ENCODE peak calls at places on chromosomes 7 and 10, in nine cellular contexts. One of them, this sample, is unnamed.

GRCh38 chr10:4501306-4501705 is 324.7 kb upstream of the AKR1E2 start:
- DNase-seq in heart left ventricle: no peak
- DNase-seq in transverse colon: no peak
- DNase-seq in A549: peak; percentile 41
- DNase-seq in aorta: no peak
- DNase-seq in HCT116: no peak
- DNase-seq in IMR-90: peak; percentile 32
- DNase-seq in SJSA1: no peak
- DNase-seq in upper lobe of right lung: no peak
- DNase-seq in this sample: no peak

GRCh38 chr7:41691286-41691966 is 11.5 kb downstream of the INHBA start:
- DNase-seq in IMR-90: peak; percentile 32
- DNase-seq in HCT116: no peak
- DNase-seq in aorta: no peak
- DNase-seq in SJSA1: no peak
- DNase-seq in upper lobe of right lung: no peak
- DNase-seq in transverse colon: no peak
- DNase-seq in A549: no peak
- DNase-seq in heart left ventricle: no peak
- DNase-seq in this sample: no peak

GRCh38 chr7:107712025-107712424 is 31.9 kb upstream of the CBLL1 start:
- DNase-seq in heart left ventricle: no peak
- DNase-seq in IMR-90: no peak
- DNase-seq in aorta: no peak
- DNase-seq in upper lobe of right lung: no peak
- DNase-seq in HCT116: no peak
- DNase-seq in transverse colon: no peak
- DNase-seq in SJSA1: no peak
- DNase-seq in A549: no peak
- DNase-seq in this sample: no peak

GRCh38 chr7:50226669-50227068 is 77.8 kb upstream of the IKZF1 start:
- DNase-seq in HCT116: no peak
- DNase-seq in transverse colon: no peak
- DNase-seq in A549: no peak
- DNase-seq in IMR-90: no peak
- DNase-seq in heart left ventricle: no peak
- DNase-seq in aorta: no peak
- DNase-seq in upper lobe of right lung: no peak
- DNase-seq in SJSA1: no peak
- DNase-seq in this sample: no peak

GRCh38 chr10:52314007-52314821 is at the start of gene DKK1:
- DNase-seq in heart left ventricle: peak; percentile 33
- DNase-seq in A549: peak; percentile 95
- DNase-seq in transverse colon: peak; percentile 77
- DNase-seq in IMR-90: peak; percentile 76
- DNase-seq in SJSA1: peak; percentile 91
- DNase-seq in upper lobe of right lung: peak; percentile 78
- DNase-seq in HCT116: peak; percentile 86
- DNase-seq in aorta: peak; percentile 60
- DNase-seq in this sample: peak; percentile 67

GRCh38 chr10:104336829-104337526 is 1.3 kb downstream of the ITPRIP start:
- DNase-seq in IMR-90: peak; percentile 80
- DNase-seq in transverse colon: no peak
- DNase-seq in SJSA1: peak; percentile 66
- DNase-seq in A549: no peak
- DNase-seq in HCT116: no peak
- DNase-seq in heart left ventricle: peak; percentile 14
- DNase-seq in upper lobe of right lung: no peak
- DNase-seq in aorta: no peak
- DNase-seq in this sample: no peak

GRCh38 chr7:87216701-87217508 is 2.6 kb downstream of the TMEM243 start:
- DNase-seq in HCT116: no peak
- DNase-seq in IMR-90: no peak
- DNase-seq in SJSA1: no peak
- DNase-seq in transverse colon: peak; percentile 42
- DNase-seq in A549: no peak
- DNase-seq in heart left ventricle: no peak
- DNase-seq in upper lobe of right lung: no peak
- DNase-seq in aorta: no peak
- DNase-seq in this sample: no peak

GRCh38 chr7:45648671-45648995 is 74.5 kb downstream of the ADCY1 start:
- DNase-seq in HCT116: no peak
- DNase-seq in SJSA1: no peak
- DNase-seq in heart left ventricle: no peak
- DNase-seq in IMR-90: no peak
- DNase-seq in aorta: no peak
- DNase-seq in upper lobe of right lung: no peak
- DNase-seq in transverse colon: no peak
- DNase-seq in A549: no peak
- DNase-seq in this sample: no peak

GRCh38 chr7:85840532-85840931 is 653.7 kb upstream of the SEMA3D start:
- DNase-seq in HCT116: no peak
- DNase-seq in A549: no peak
- DNase-seq in IMR-90: peak; percentile 13
- DNase-seq in aorta: no peak
- DNase-seq in heart left ventricle: no peak
- DNase-seq in SJSA1: no peak
- DNase-seq in upper lobe of right lung: no peak
- DNase-seq in transverse colon: no peak
- DNase-seq in this sample: no peak

GRCh38 chr7:329691-330281 is 39.8 kb downstream of the FOXL3 start:
- DNase-seq in IMR-90: no peak
- DNase-seq in HCT116: no peak
- DNase-seq in upper lobe of right lung: no peak
- DNase-seq in heart left ventricle: no peak
- DNase-seq in A549: no peak
- DNase-seq in transverse colon: peak; percentile 85
- DNase-seq in SJSA1: no peak
- DNase-seq in aorta: no peak
- DNase-seq in this sample: peak; percentile 38

GRCh38 chr7:30656611-30657010 is 25.6 kb downstream of the CRHR2 start:
- DNase-seq in transverse colon: no peak
- DNase-seq in IMR-90: no peak
- DNase-seq in HCT116: no peak
- DNase-seq in heart left ventricle: no peak
- DNase-seq in SJSA1: no peak
- DNase-seq in A549: no peak
- DNase-seq in upper lobe of right lung: peak; percentile 37
- DNase-seq in aorta: no peak
- DNase-seq in this sample: peak; percentile 32

GRCh38 chr7:151740180-151740845 is 136.6 kb downstream of the PRKAG2 start:
- DNase-seq in IMR-90: peak; percentile 48
- DNase-seq in upper lobe of right lung: no peak
- DNase-seq in HCT116: no peak
- DNase-seq in A549: no peak
- DNase-seq in transverse colon: no peak
- DNase-seq in heart left ventricle: no peak
- DNase-seq in aorta: peak; percentile 43
- DNase-seq in SJSA1: no peak
- DNase-seq in this sample: peak; percentile 51
- H3K27ac ChIP-seq in IMR-90: no peak overlapping the region
- H3K27ac ChIP-seq in upper lobe of right lung: no peak overlapping the region
- H3K27ac ChIP-seq in HCT116: no peak overlapping the region
- H3K27ac ChIP-seq in A549: peak overlapping the region; percentile 70
- H3K27ac ChIP-seq in transverse colon: no peak overlapping the region
- H3K27ac ChIP-seq in heart left ventricle: no peak overlapping the region
- H3K27ac ChIP-seq in aorta: no peak overlapping the region
- H3K27ac ChIP-seq in SJSA1: peak overlapping the region; percentile 13
- H3K27ac ChIP-seq in this sample: no peak overlapping the region

DNA sequence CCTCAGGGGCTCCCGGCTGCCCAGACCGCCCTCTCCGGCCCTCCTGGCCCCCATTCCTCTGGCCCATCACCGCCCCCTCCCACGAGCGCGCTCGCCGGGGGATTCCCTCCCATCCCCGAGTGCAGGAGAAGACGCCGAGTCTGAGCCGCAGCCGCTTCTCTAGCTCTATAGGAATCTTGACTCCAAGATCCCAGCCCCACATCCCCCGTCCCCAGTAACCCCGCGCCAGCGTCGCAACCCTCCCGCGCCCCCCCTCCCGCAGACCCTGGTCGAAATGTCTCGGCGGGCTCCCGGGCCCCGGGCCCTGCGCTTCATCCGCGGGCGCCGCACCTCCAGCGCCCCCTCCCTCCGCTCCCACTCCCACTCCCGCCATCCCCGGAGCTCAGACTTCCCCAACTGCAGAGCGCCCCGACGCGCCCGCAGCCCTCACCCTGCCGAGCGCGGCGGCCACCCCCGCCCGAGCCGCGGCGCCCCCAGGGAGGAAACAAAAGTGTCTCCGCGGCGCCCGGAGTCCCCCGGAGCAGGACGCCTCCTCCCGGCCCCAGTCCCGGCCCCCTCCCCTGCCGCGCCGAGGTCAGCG is 517 bp downstream of the ELMO1 start:
- DNase-seq in A549: no peak
- DNase-seq in transverse colon: peak; percentile 17
- DNase-seq in heart left ventricle: peak; percentile 51
- DNase-seq in HCT116: no peak
- DNase-seq in aorta: no peak
- DNase-seq in SJSA1: no peak
- DNase-seq in upper lobe of right lung: no peak
- DNase-seq in IMR-90: no peak
- DNase-seq in this sample: peak; percentile 79
- H3K27ac ChIP-seq in A549: peak overlapping the region; percentile 87
- H3K27ac ChIP-seq in transverse colon: peak overlapping the region; percentile 87
- H3K27ac ChIP-seq in heart left ventricle: peak overlapping the region; percentile 90
- H3K27ac ChIP-seq in HCT116: no peak overlapping the region
- H3K27ac ChIP-seq in aorta: no peak overlapping the region
- H3K27ac ChIP-seq in SJSA1: no peak overlapping the region
- H3K27ac ChIP-seq in upper lobe of right lung: peak overlapping the region; percentile 96
- H3K27ac ChIP-seq in IMR-90: no peak overlapping the region
- H3K27ac ChIP-seq in this sample: peak overlapping the region; percentile 60

GRCh38 chr10:58853668-58854067 is 322.8 kb upstream of the PHYHIPL start:
- DNase-seq in HCT116: no peak
- DNase-seq in SJSA1: no peak
- DNase-seq in A549: no peak
- DNase-seq in IMR-90: no peak
- DNase-seq in heart left ventricle: no peak
- DNase-seq in upper lobe of right lung: no peak
- DNase-seq in aorta: no peak
- DNase-seq in transverse colon: no peak
- DNase-seq in this sample: no peak

GRCh38 chr10:58857251-58857650 is 319.2 kb upstream of the PHYHIPL start:
- DNase-seq in transverse colon: no peak
- DNase-seq in aorta: no peak
- DNase-seq in HCT116: no peak
- DNase-seq in heart left ventricle: no peak
- DNase-seq in SJSA1: no peak
- DNase-seq in IMR-90: no peak
- DNase-seq in A549: peak; percentile 27
- DNase-seq in upper lobe of right lung: no peak
- DNase-seq in this sample: no peak

GRCh38 chr10:58856508-58857240 is 319.8 kb upstream of the PHYHIPL start:
- DNase-seq in SJSA1: peak; percentile 93
- DNase-seq in upper lobe of right lung: no peak
- DNase-seq in transverse colon: no peak
- DNase-seq in aorta: peak; percentile 58
- DNase-seq in IMR-90: peak; percentile 96
- DNase-seq in heart left ventricle: peak; percentile 29
- DNase-seq in HCT116: peak; percentile 24
- DNase-seq in A549: peak; percentile 94
- DNase-seq in this sample: no peak

GRCh38 chr10:58851606-58852005 is 324.8 kb upstream of the PHYHIPL start:
- DNase-seq in aorta: no peak
- DNase-seq in upper lobe of right lung: no peak
- DNase-seq in IMR-90: peak; percentile 19
- DNase-seq in HCT116: no peak
- DNase-seq in A549: no peak
- DNase-seq in transverse colon: no peak
- DNase-seq in SJSA1: peak; percentile 31
- DNase-seq in heart left ventricle: no peak
- DNase-seq in this sample: no peak

GRCh38 chr10:58854811-58855210 is 321.6 kb upstream of the PHYHIPL start:
- DNase-seq in transverse colon: no peak
- DNase-seq in IMR-90: no peak
- DNase-seq in SJSA1: no peak
- DNase-seq in heart left ventricle: no peak
- DNase-seq in aorta: no peak
- DNase-seq in HCT116: no peak
- DNase-seq in upper lobe of right lung: no peak
- DNase-seq in A549: no peak
- DNase-seq in this sample: no peak
- H3K27ac ChIP-seq in transverse colon: no peak overlapping the region
- H3K27ac ChIP-seq in IMR-90: no peak overlapping the region
- H3K27ac ChIP-seq in SJSA1: peak overlapping the region; percentile 97
- H3K27ac ChIP-seq in heart left ventricle: no peak overlapping the region
- H3K27ac ChIP-seq in aorta: no peak overlapping the region
- H3K27ac ChIP-seq in HCT116: no peak overlapping the region
- H3K27ac ChIP-seq in upper lobe of right lung: no peak overlapping the region
- H3K27ac ChIP-seq in A549: peak overlapping the region; percentile 91
- H3K27ac ChIP-seq in this sample: no peak overlapping the region

GRCh38 chr10:116625845-116626244 is 5.1 kb downstream of the PNLIPRP2 start:
- DNase-seq in aorta: no peak
- DNase-seq in HCT116: no peak
- DNase-seq in A549: no peak
- DNase-seq in IMR-90: no peak
- DNase-seq in transverse colon: no peak
- DNase-seq in upper lobe of right lung: no peak
- DNase-seq in SJSA1: no peak
- DNase-seq in heart left ventricle: no peak
- DNase-seq in this sample: no peak

GRCh38 chr10:116621934-116622655 is 1.3 kb downstream of the PNLIPRP2 start:
- DNase-seq in upper lobe of right lung: no peak
- DNase-seq in SJSA1: no peak
- DNase-seq in heart left ventricle: no peak
- DNase-seq in aorta: no peak
- DNase-seq in IMR-90: no peak
- DNase-seq in A549: no peak
- DNase-seq in HCT116: no peak
- DNase-seq in transverse colon: no peak
- DNase-seq in this sample: no peak

GRCh38 chr10:116626815-116627214 is 6.1 kb downstream of the PNLIPRP2 start:
- DNase-seq in heart left ventricle: no peak
- DNase-seq in A549: no peak
- DNase-seq in IMR-90: no peak
- DNase-seq in aorta: no peak
- DNase-seq in HCT116: no peak
- DNase-seq in upper lobe of right lung: no peak
- DNase-seq in transverse colon: no peak
- DNase-seq in SJSA1: no peak
- DNase-seq in this sample: no peak

GRCh38 chr10:116620423-116621400 is at the start of gene PNLIPRP2:
- DNase-seq in heart left ventricle: no peak
- DNase-seq in IMR-90: no peak
- DNase-seq in upper lobe of right lung: no peak
- DNase-seq in A549: no peak
- DNase-seq in transverse colon: peak; percentile 79
- DNase-seq in aorta: no peak
- DNase-seq in HCT116: no peak
- DNase-seq in SJSA1: no peak
- DNase-seq in this sample: peak; percentile 57

DNA sequence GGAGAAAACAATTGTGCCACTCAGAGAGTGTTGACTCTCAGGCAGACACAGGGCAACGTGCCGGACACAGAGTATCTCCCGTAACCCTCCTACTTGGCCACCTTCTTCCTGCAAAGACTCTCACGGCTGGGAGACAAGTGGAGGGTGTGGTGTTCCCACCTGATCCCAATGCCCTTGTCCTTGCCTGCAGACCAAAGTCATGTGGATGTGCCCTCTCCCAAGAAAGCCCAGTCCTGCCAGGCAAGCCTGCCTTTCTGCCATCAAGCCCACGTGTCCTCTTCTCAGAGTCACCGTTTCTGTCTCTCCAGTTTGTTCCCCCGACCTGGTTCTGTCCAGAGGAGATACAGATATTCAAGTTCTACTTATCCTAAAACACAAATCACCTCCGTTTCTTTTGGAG is 723 bp downstream of the PNLIPRP2 start:
- DNase-seq in transverse colon: no peak
- DNase-seq in IMR-90: no peak
- DNase-seq in SJSA1: no peak
- DNase-seq in aorta: no peak
- DNase-seq in A549: no peak
- DNase-seq in heart left ventricle: no peak
- DNase-seq in HCT116: no peak
- DNase-seq in upper lobe of right lung: no peak
- DNase-seq in this sample: no peak
- H3K27ac ChIP-seq in transverse colon: no peak overlapping the region
- H3K27ac ChIP-seq in IMR-90: no peak overlapping the region
- H3K27ac ChIP-seq in SJSA1: no peak overlapping the region
- H3K27ac ChIP-seq in aorta: no peak overlapping the region
- H3K27ac ChIP-seq in A549: no peak overlapping the region
- H3K27ac ChIP-seq in heart left ventricle: no peak overlapping the region
- H3K27ac ChIP-seq in HCT116: no peak overlapping the region
- H3K27ac ChIP-seq in upper lobe of right lung: no peak overlapping the region
- H3K27ac ChIP-seq in this sample: no peak overlapping the region

This sample was measured in kidney.